ENCODE peak calls at places on chromosomes 7 and 10, in seven cellular contexts. One of them, this sample, is unnamed.

GRCh38 chr10:110051487-110051886 is 43.7 kb downstream of the ADD3 start:
- DNase-seq in CD8-positive, alpha-beta memory T cell: no peak
- DNase-seq in A549: no peak
- DNase-seq in transverse colon: no peak
- DNase-seq in neural progenitor cell: no peak
- DNase-seq in hepatocyte: no peak
- DNase-seq in upper lobe of right lung: no peak
- DNase-seq in this sample: no peak

GRCh38 chr7:69953319-69954067 is 355.2 kb downstream of the AUTS2 start:
- DNase-seq in neural progenitor cell: no peak
- DNase-seq in A549: no peak
- DNase-seq in CD8-positive, alpha-beta memory T cell: no peak
- DNase-seq in transverse colon: no peak
- DNase-seq in upper lobe of right lung: no peak
- DNase-seq in hepatocyte: no peak
- DNase-seq in this sample: no peak

GRCh38 chr10:22420787-22421517 is 75.7 kb downstream of the SPAG6 start:
- DNase-seq in CD8-positive, alpha-beta memory T cell: no peak
- DNase-seq in A549: peak; percentile 25
- DNase-seq in hepatocyte: no peak
- DNase-seq in transverse colon: no peak
- DNase-seq in neural progenitor cell: no peak
- DNase-seq in upper lobe of right lung: no peak
- DNase-seq in this sample: no peak

GRCh38 chr10:19921300-19922140 is 105.3 kb downstream of the PLXDC2 start:
- DNase-seq in transverse colon: no peak
- DNase-seq in hepatocyte: no peak
- DNase-seq in CD8-positive, alpha-beta memory T cell: no peak
- DNase-seq in A549: no peak
- DNase-seq in neural progenitor cell: no peak
- DNase-seq in upper lobe of right lung: no peak
- DNase-seq in this sample: no peak

GRCh38 chr10:73967022-73967429 is 30.9 kb upstream of the VCL start:
- DNase-seq in A549: no peak
- DNase-seq in neural progenitor cell: peak; percentile 21
- DNase-seq in upper lobe of right lung: no peak
- DNase-seq in hepatocyte: no peak
- DNase-seq in CD8-positive, alpha-beta memory T cell: no peak
- DNase-seq in transverse colon: no peak
- DNase-seq in this sample: no peak

GRCh38 chr7:7550663-7551062 is 15.0 kb upstream of the COL28A1 start:
- DNase-seq in upper lobe of right lung: no peak
- DNase-seq in neural progenitor cell: no peak
- DNase-seq in hepatocyte: no peak
- DNase-seq in A549: no peak
- DNase-seq in transverse colon: no peak
- DNase-seq in CD8-positive, alpha-beta memory T cell: no peak
- DNase-seq in this sample: no peak

GRCh38 chr10:77163670-77164348 is 473.8 kb downstream of the KCNMA1 start:
- DNase-seq in hepatocyte: peak; percentile 88
- DNase-seq in transverse colon: peak; percentile 60
- DNase-seq in CD8-positive, alpha-beta memory T cell: no peak
- DNase-seq in neural progenitor cell: no peak
- DNase-seq in A549: peak; percentile 95
- DNase-seq in upper lobe of right lung: no peak
- DNase-seq in this sample: no peak

GRCh38 chr10:132163278-132163765 is 23.4 kb upstream of the DPYSL4 start:
- DNase-seq in A549: peak; percentile 79
- DNase-seq in neural progenitor cell: peak; percentile 87
- DNase-seq in hepatocyte: no peak
- DNase-seq in upper lobe of right lung: no peak
- DNase-seq in CD8-positive, alpha-beta memory T cell: peak; percentile 22
- DNase-seq in transverse colon: peak; percentile 51
- DNase-seq in this sample: no peak

GRCh38 chr7:1349351-1349761 is 109.9 kb downstream of the MICALL2 start:
- DNase-seq in upper lobe of right lung: no peak
- DNase-seq in CD8-positive, alpha-beta memory T cell: no peak
- DNase-seq in transverse colon: no peak
- DNase-seq in neural progenitor cell: no peak
- DNase-seq in A549: no peak
- DNase-seq in hepatocyte: no peak
- DNase-seq in this sample: no peak

GRCh38 chr7:44042221-44042620 is 2.3 kb upstream of the DBNL start:
- DNase-seq in A549: no peak
- DNase-seq in hepatocyte: no peak
- DNase-seq in upper lobe of right lung: no peak
- DNase-seq in CD8-positive, alpha-beta memory T cell: no peak
- DNase-seq in neural progenitor cell: no peak
- DNase-seq in transverse colon: no peak
- DNase-seq in this sample: no peak

GRCh38 chr10:101687088-101687487 is 7.9 kb downstream of the FBXW4 start:
- DNase-seq in A549: no peak
- DNase-seq in hepatocyte: no peak
- DNase-seq in CD8-positive, alpha-beta memory T cell: no peak
- DNase-seq in upper lobe of right lung: no peak
- DNase-seq in transverse colon: no peak
- DNase-seq in neural progenitor cell: no peak
- DNase-seq in this sample: no peak

GRCh38 chr10:20215547-20216152 is 399.4 kb downstream of the PLXDC2 start:
- DNase-seq in upper lobe of right lung: no peak
- DNase-seq in CD8-positive, alpha-beta memory T cell: no peak
- DNase-seq in A549: no peak
- DNase-seq in transverse colon: no peak
- DNase-seq in neural progenitor cell: peak; percentile 44
- DNase-seq in hepatocyte: no peak
- DNase-seq in this sample: no peak

GRCh38 chr10:14879055-14879800 is 562 bp downstream of the SUV39H2 start:
- DNase-seq in upper lobe of right lung: no peak
- DNase-seq in hepatocyte: peak; percentile 36
- DNase-seq in A549: no peak
- DNase-seq in neural progenitor cell: peak; percentile 60
- DNase-seq in transverse colon: peak; percentile 31
- DNase-seq in CD8-positive, alpha-beta memory T cell: peak; percentile 36
- DNase-seq in this sample: no peak

GRCh38 chr7:5997210-5997808 is 11.5 kb downstream of the PMS2 start:
- DNase-seq in transverse colon: peak; percentile 58
- DNase-seq in A549: peak; percentile 73
- DNase-seq in upper lobe of right lung: no peak
- DNase-seq in hepatocyte: peak; percentile 76
- DNase-seq in neural progenitor cell: peak; percentile 72
- DNase-seq in CD8-positive, alpha-beta memory T cell: peak; percentile 19
- DNase-seq in this sample: no peak

GRCh38 chr10:124894569-124895215 is 47.2 kb upstream of the ZRANB1 start:
- DNase-seq in transverse colon: no peak
- DNase-seq in upper lobe of right lung: peak; percentile 8
- DNase-seq in hepatocyte: no peak
- DNase-seq in CD8-positive, alpha-beta memory T cell: no peak
- DNase-seq in neural progenitor cell: no peak
- DNase-seq in A549: no peak
- DNase-seq in this sample: no peak

GRCh38 chr10:89963446-89964102 is 262.2 kb downstream of the KIF20B start:
- DNase-seq in transverse colon: no peak
- DNase-seq in A549: no peak
- DNase-seq in CD8-positive, alpha-beta memory T cell: no peak
- DNase-seq in neural progenitor cell: no peak
- DNase-seq in upper lobe of right lung: no peak
- DNase-seq in hepatocyte: no peak
- DNase-seq in this sample: no peak

GRCh38 chr7:2621061-2621828 is 10.5 kb upstream of the TTYH3 start:
- DNase-seq in hepatocyte: peak; percentile 83
- DNase-seq in upper lobe of right lung: peak; percentile 80
- DNase-seq in A549: no peak
- DNase-seq in CD8-positive, alpha-beta memory T cell: no peak
- DNase-seq in transverse colon: peak; percentile 53
- DNase-seq in neural progenitor cell: peak; percentile 72
- DNase-seq in this sample: no peak

GRCh38 chr7:25951414-25952276 is 200.4 kb upstream of the NFE2L3 start:
- DNase-seq in transverse colon: no peak
- DNase-seq in hepatocyte: peak; percentile 26
- DNase-seq in CD8-positive, alpha-beta memory T cell: no peak
- DNase-seq in upper lobe of right lung: no peak
- DNase-seq in neural progenitor cell: peak; percentile 8
- DNase-seq in A549: no peak
- DNase-seq in this sample: no peak

GRCh38 chr7:20786779-20787651 is at the start of gene SP8:
- DNase-seq in A549: no peak
- DNase-seq in CD8-positive, alpha-beta memory T cell: no peak
- DNase-seq in neural progenitor cell: peak; percentile 95
- DNase-seq in hepatocyte: peak; percentile 73
- DNase-seq in transverse colon: no peak
- DNase-seq in upper lobe of right lung: no peak
- DNase-seq in this sample: no peak

GRCh38 chr7:29304756-29305155 is 110.2 kb downstream of the CHN2 start:
- DNase-seq in upper lobe of right lung: no peak
- DNase-seq in A549: no peak
- DNase-seq in hepatocyte: no peak
- DNase-seq in transverse colon: no peak
- DNase-seq in CD8-positive, alpha-beta memory T cell: no peak
- DNase-seq in neural progenitor cell: no peak
- DNase-seq in this sample: no peak

DNA sequence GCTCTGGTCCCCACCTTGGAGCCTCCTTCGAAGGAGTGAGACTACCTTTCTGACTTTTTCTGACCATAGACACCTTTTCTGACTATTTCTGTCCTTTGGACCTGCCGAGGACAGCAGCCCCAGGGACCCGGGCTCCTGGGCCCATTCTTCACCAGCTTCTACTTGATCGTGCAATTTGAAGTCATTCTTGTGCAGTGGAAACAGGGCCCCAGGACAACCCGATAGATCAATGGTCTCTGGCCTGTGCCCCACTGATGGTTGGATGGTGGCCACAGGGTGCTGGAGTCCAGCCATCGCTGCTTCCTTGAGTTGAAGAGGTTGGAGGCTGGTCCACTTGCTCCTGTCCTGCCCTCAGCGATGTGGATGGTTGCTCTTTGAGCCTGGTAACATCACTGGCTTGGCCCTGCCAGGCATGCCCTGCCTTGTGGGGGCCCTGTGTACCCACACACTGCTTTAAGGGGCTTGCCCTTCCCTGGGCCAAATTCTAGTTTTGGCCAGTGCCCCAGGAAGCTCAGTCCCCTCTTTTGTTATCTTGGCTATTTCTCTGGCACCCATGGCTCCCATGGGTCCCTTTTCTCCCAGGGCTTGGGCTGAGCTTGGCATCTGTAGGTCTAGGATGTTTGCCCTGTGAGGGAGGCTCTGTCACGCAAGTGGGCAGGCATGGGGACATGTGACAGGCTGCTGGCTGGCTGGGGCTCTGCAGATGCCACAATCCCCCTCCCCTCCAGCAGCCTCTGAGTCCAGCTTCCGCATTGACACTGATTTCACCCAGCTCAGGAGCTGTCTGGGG is 375.6 kb upstream of the NUPR2 start:
- DNase-seq in upper lobe of right lung: no peak
- DNase-seq in hepatocyte: no peak
- DNase-seq in transverse colon: no peak
- DNase-seq in A549: no peak
- DNase-seq in neural progenitor cell: no peak
- DNase-seq in CD8-positive, alpha-beta memory T cell: no peak
- DNase-seq in this sample: no peak
- H3K9me3 ChIP-seq in upper lobe of right lung: peaks cover 5% of the 10 kb centered on the region
- H3K9me3 ChIP-seq in hepatocyte: no peaks in the 10 kb centered on the region
- H3K9me3 ChIP-seq in transverse colon: peaks cover 18% of the 10 kb centered on the region
- H3K9me3 ChIP-seq in A549: peaks cover 19% of the 10 kb centered on the region
- H3K9me3 ChIP-seq in neural progenitor cell: peaks cover 17% of the 10 kb centered on the region
- H3K9me3 ChIP-seq in CD8-positive, alpha-beta memory T cell: no peaks in the 10 kb centered on the region
- H3K9me3 ChIP-seq in this sample: peaks cover 85% of the 10 kb centered on the region

GRCh38 chr7:23811540-23811939 is 101.5 kb downstream of the STK31 start:
- DNase-seq in transverse colon: no peak
- DNase-seq in neural progenitor cell: no peak
- DNase-seq in CD8-positive, alpha-beta memory T cell: no peak
- DNase-seq in hepatocyte: no peak
- DNase-seq in A549: peak; percentile 17
- DNase-seq in upper lobe of right lung: no peak
- DNase-seq in this sample: no peak
- H3K4me3 ChIP-seq in transverse colon: no peak overlapping the region
- H3K4me3 ChIP-seq in neural progenitor cell: no peak overlapping the region
- H3K4me3 ChIP-seq in CD8-positive, alpha-beta memory T cell: no peak overlapping the region
- H3K4me3 ChIP-seq in hepatocyte: no peak overlapping the region
- H3K4me3 ChIP-seq in A549: no peak overlapping the region
- H3K4me3 ChIP-seq in upper lobe of right lung: no peak overlapping the region
- H3K4me3 ChIP-seq in this sample: no peak overlapping the region

DNA sequence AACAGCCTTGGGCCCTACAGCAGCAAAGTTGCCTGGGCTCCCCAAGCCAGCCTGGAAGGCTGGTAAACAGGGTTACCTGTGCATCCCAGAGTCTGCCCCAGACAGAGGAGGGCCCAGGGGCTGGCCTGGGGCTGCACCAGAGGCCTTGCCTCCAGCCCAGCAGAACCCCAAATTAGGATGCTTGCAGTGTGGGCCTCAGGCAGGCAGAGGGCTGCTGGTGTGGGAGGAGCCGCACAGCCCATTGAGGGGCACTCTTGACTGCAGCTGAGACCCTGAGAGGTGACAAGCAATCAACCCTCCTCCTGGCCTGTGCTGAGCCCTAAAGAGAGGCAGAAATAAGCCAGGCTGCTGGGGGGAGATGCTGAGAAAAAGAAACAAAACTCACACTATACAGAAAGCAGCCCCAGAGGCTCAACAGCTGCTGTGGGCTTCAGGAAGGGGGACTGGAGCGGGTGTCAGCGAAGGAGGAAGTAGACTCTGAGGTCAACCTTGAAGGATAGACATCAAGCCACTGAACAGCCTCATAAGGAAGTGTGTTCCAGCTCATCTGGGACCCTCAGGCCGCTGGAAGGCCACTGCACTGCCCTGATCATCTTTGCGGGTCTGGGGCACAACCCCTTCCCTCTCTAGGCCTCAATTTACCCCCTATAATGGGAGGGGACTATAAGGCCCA is 6.6 kb downstream of the AIFM2 start:
- DNase-seq in transverse colon: no peak
- DNase-seq in neural progenitor cell: no peak
- DNase-seq in A549: no peak
- DNase-seq in CD8-positive, alpha-beta memory T cell: no peak
- DNase-seq in hepatocyte: no peak
- DNase-seq in upper lobe of right lung: no peak
- DNase-seq in this sample: no peak
- H3K27ac ChIP-seq in transverse colon: no peak overlapping the region
- H3K27ac ChIP-seq in neural progenitor cell: no peak overlapping the region
- H3K27ac ChIP-seq in A549: peak overlapping the region; percentile 27
- H3K27ac ChIP-seq in CD8-positive, alpha-beta memory T cell: no peak overlapping the region
- H3K27ac ChIP-seq in hepatocyte: no peak overlapping the region
- H3K27ac ChIP-seq in upper lobe of right lung: no peak overlapping the region
- H3K27ac ChIP-seq in this sample: no peak overlapping the region

DNA sequence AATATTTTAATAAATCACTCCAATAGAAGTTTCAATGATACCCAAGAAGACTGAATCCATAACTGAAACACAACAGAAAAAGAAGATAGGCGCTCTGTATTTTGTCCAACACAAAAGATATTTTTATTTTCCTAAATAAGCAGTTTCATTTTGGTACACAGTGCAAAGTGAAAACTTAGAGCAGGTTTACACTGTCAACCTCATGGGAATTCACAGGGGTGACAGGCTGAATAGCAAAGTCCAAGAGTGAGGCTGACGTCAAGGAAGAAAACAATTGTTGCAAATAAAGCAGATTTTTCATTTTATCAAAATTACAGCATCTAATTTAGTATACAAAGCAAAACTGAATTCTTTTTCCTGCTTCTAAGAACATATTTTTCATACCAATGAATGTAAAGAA is 28.6 kb downstream of the NAMPT start:
- DNase-seq in CD8-positive, alpha-beta memory T cell: no peak
- DNase-seq in transverse colon: no peak
- DNase-seq in upper lobe of right lung: no peak
- DNase-seq in A549: no peak
- DNase-seq in neural progenitor cell: no peak
- DNase-seq in hepatocyte: no peak
- DNase-seq in this sample: no peak
- H3K9me3 ChIP-seq in CD8-positive, alpha-beta memory T cell: no peaks in the 10 kb centered on the region
- H3K9me3 ChIP-seq in transverse colon: no peaks in the 10 kb centered on the region
- H3K9me3 ChIP-seq in upper lobe of right lung: no peaks in the 10 kb centered on the region
- H3K9me3 ChIP-seq in A549: no peaks in the 10 kb centered on the region
- H3K9me3 ChIP-seq in neural progenitor cell: no peaks in the 10 kb centered on the region
- H3K9me3 ChIP-seq in hepatocyte: no peaks in the 10 kb centered on the region
- H3K9me3 ChIP-seq in this sample: no peaks in the 10 kb centered on the region

GRCh38 chr7:114986181-114986800 is 64.4 kb downstream of the MDFIC start:
- DNase-seq in upper lobe of right lung: no peak
- DNase-seq in A549: no peak
- DNase-seq in CD8-positive, alpha-beta memory T cell: no peak
- DNase-seq in transverse colon: no peak
- DNase-seq in neural progenitor cell: peak; percentile 7
- DNase-seq in hepatocyte: no peak
- DNase-seq in this sample: no peak
- H3K4me3 ChIP-seq in upper lobe of right lung: no peak overlapping the region
- H3K4me3 ChIP-seq in A549: no peak overlapping the region
- H3K4me3 ChIP-seq in CD8-positive, alpha-beta memory T cell: no peak overlapping the region
- H3K4me3 ChIP-seq in transverse colon: no peak overlapping the region
- H3K4me3 ChIP-seq in neural progenitor cell: no peak overlapping the region
- H3K4me3 ChIP-seq in hepatocyte: no peak overlapping the region
- H3K4me3 ChIP-seq in this sample: no peak overlapping the region